ENCODE peak calls at places on chromosomes 4 and X, in eight cellular contexts. X is body of pancreas; P is right cardiac atrium; D is CD8-positive, alpha-beta T cell; T is lower lobe of right lung; G is GM23248; S is trophoblast cell; L is fibroblast of lung. O is an unnamed sample. For H3K4me1, the result is how much of the 10 kb centered on the place peaks cover.

GRCh38 chr4:167842487-167842886 is 249.8 kb upstream of the ANXA10 start:
- DNase-seq in X (no peak), P (no peak), D (no peak), T (no peak), G (no peak), S (no peak), L (no peak), O (no peak)

GRCh38 chr4:15677507-15677988 is 4.1 kb upstream of the FAM200B start:
- DNase-seq in X (peak), P (no peak), D (no peak), T (no peak), G (peak), S (no peak), L (peak), O (no peak)

GRCh38 chrX:119654112-119654531 is 38.8 kb downstream of the SEPTIN6 start:
- DNase-seq in X (peak), P (peak), D (peak), T (no peak), G (peak), S (no peak), L (peak), O (peak)

GRCh38 chr4:150139297-150139696 is 61.1 kb downstream of the DCLK2 start:
- DNase-seq in X (no peak), P (no peak), D (no peak), T (no peak), G (no peak), S (no peak), L (no peak), O (no peak)

GRCh38 chrX:122087353-122087752 is 1039.9 kb downstream of the GLUD2 start:
- DNase-seq in X (no peak), P (no peak), D (no peak), T (no peak), G (no peak), S (no peak), L (no peak), O (no peak)

GRCh38 chr4:127643791-127644190 is 11.0 kb downstream of the INTU start:
- DNase-seq in X (no peak), P (peak), D (no peak), T (no peak), G (no peak), S (no peak), L (no peak), O (no peak)

GRCh38 chr4:47213539-47213938 is 182.2 kb downstream of the GABRB1 start:
- DNase-seq in X (no peak), P (no peak), D (no peak), T (no peak), G (no peak), S (no peak), L (peak), O (no peak)

GRCh38 chr4:61666248-61666647 is 466.1 kb downstream of the ADGRL3 start:
- DNase-seq in X (no peak), P (no peak), D (no peak), T (no peak), G (no peak), S (no peak), L (no peak), O (no peak)

GRCh38 chrX:107562482-107562881 is 65.8 kb upstream of the PRPS1 start:
- DNase-seq in X (no peak), P (no peak), D (no peak), T (no peak), G (peak), S (peak), L (peak), O (no peak)

GRCh38 chrX:9342581-9343051 is 122.2 kb upstream of the TBL1X start:
- DNase-seq in X (peak), P (peak), D (peak), T (peak), G (peak), S (no peak), L (peak), O (peak)

GRCh38 chr4:169756971-169757574 is 671 bp downstream of the HPF1 start:
- DNase-seq in X (no peak), P (no peak), D (no peak), T (no peak), G (peak), S (no peak), L (peak), O (no peak)

GRCh38 chrX:70176938-70177533 is at the start of gene DGAT2L6:
- DNase-seq in X (no peak), P (no peak), D (no peak), T (no peak), G (no peak), S (no peak), L (no peak), O (no peak)

GRCh38 chr4:186981161-186981560 is 257.5 kb upstream of the FAT1 start:
- DNase-seq in X (no peak), P (no peak), D (no peak), T (no peak), G (no peak), S (no peak), L (peak), O (no peak)

GRCh38 chrX:66676413-66676812 is 37.5 kb upstream of the EDA2R start:
- DNase-seq in X (no peak), P (no peak), D (no peak), T (no peak), G (peak), S (no peak), L (no peak), O (no peak)

GRCh38 chr4:76702440-76703122 is 195.4 kb downstream of the SOWAHB start:
- DNase-seq in X (no peak), P (no peak), D (no peak), T (no peak), G (no peak), S (no peak), L (no peak), O (no peak)
- H3K4me1 ChIP-seq in X (under half), P (under half), D (under half), T (under half), G (under half), S (under half), L (under half), O (under half)

DNA sequence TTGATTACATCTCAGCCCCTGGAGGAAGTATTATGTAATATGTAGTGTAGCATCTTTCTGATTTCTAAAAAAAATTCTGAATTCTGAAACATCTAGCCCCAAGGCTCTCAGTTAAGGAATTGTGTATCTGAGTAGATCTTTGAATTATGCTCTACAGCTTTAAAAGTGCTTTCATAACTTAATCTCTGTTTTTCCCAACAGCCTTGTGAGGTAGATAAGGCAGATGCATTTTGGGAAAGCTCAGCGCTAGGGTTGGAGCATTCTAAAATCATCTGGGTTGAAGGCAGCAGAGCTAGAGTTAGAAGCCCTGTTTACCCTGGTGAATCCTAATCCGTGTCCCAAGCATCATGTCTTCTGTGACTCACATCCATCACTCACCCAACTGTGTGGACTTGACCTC is 49.8 kb downstream of the FNIP2 start:
- DNase-seq in X (no peak), P (no peak), D (no peak), T (no peak), G (no peak), S (no peak), L (no peak), O (no peak)
- H3K4me1 ChIP-seq in X (half or more), P (under half), D (under half), T (half or more), G (under half), S (under half), L (under half), O (half or more)

DNA sequence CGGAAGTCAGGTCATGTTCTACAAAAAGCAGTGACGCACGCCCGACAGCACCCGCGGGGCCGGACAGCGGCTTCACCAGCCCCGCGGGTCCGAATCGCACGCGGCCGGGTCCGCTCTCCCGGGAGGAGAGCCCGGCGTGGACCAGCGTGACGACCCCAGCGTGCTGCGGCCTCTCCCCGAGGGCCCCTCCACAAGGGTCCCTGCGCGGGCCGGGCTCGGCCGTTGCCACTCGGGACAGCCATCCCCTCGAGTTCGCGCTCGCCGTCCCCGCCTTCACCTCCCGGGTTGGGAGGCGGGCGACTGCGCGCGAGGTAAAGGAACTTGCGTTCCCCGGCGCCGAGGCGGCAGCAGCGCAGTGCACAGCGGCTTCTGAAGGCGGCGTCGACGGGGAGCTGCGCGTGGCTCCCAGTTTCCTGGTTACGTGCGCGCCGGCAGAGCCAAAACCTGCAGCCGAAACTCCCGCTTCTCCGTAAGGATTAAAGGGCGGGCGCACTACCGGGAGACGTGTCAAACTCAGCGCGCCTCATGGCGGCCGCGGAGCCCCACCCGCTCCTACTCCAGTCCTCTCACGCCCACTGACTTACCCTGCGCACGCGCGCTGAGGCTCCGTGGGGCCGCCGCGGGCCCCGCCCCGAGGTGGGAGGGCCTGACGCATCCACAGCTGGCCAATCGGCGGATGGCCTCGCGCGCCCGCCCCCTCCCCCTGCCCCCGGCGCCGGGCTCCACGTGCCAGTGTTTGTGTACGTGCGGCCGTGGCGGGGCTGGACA is 416 bp upstream of the LRP2BP start:
- DNase-seq in X (peak), P (peak), D (peak), T (peak), G (peak), S (peak), L (peak), O (peak)
- H3K4me1 ChIP-seq in X (under half), P (under half), D (under half), T (under half), G (under half), S (under half), L (under half), O (under half)

GRCh38 chrX:39866229-39866628 is 231.5 kb downstream of the BCOR start:
- DNase-seq in X (no peak), P (no peak), D (no peak), T (no peak), G (no peak), S (no peak), L (no peak), O (no peak)

GRCh38 chrX:39874202-39874816 is 223.4 kb downstream of the BCOR start:
- DNase-seq in X (no peak), P (no peak), D (peak), T (no peak), G (no peak), S (no peak), L (no peak), O (no peak)

GRCh38 chrX:39871648-39872047 is 226.1 kb downstream of the BCOR start:
- DNase-seq in X (no peak), P (no peak), D (no peak), T (no peak), G (no peak), S (no peak), L (no peak), O (no peak)

GRCh38 chrX:39873111-39873510 is 224.6 kb downstream of the BCOR start:
- DNase-seq in X (no peak), P (no peak), D (no peak), T (no peak), G (no peak), S (no peak), L (no peak), O (no peak)

DNA sequence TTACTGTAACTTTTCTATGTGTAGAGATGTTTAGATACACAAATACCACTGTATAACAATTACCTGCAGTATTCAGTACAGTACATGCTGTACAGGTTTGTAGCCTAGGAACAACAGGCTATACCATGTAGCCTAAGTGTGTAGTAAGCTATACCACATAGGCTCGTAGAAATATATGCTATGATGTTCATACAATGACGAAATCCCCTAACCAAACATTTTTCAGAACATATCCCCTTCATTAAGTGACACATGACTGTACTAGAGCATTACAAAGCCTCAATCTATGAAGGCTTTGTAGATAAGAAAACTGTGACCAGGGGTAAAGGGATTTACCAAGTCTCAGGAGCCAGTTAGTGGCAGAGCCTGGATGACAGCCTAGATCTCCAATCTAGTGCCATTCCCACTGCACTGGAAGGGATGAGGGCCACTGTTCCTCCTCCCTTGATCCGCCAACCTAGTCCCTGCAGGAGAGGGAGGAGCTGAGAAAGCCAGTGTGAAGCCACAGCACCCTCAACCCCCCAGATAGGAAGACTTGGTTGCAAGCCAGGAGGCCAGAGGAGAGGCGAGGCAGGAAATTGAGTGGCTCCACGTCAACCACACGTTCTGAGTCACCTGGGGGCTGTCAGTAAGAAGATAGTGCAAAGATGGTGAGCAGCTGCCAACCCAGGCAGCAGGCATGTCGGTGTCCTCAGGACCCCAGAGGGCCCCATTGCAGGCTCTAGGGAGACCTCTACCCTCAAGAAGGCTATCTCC is 227.7 kb downstream of the BCOR start:
- DNase-seq in X (no peak), P (no peak), D (peak), T (no peak), G (peak), S (no peak), L (peak), O (no peak)
- H3K4me1 ChIP-seq in X (under half), P (under half), D (under half), T (under half), G (under half), S (under half), L (under half), O (under half)

GRCh38 chr4:88618782-88619485 is 26.7 kb downstream of the HERC3 start:
- DNase-seq in X (no peak), P (no peak), D (no peak), T (no peak), G (no peak), S (no peak), L (no peak), O (no peak)

GRCh38 chr4:88621763-88622327 is 29.6 kb downstream of the HERC3 start:
- DNase-seq in X (no peak), P (no peak), D (no peak), T (no peak), G (no peak), S (no peak), L (no peak), O (no peak)

GRCh38 chr4:88616275-88616996 is 24.2 kb downstream of the HERC3 start:
- DNase-seq in X (no peak), P (no peak), D (no peak), T (no peak), G (peak), S (peak), L (peak), O (no peak)

GRCh38 chr4:88623097-88623496 is 30.8 kb downstream of the HERC3 start:
- DNase-seq in X (no peak), P (no peak), D (no peak), T (no peak), G (peak), S (peak), L (peak), O (no peak)

DNA sequence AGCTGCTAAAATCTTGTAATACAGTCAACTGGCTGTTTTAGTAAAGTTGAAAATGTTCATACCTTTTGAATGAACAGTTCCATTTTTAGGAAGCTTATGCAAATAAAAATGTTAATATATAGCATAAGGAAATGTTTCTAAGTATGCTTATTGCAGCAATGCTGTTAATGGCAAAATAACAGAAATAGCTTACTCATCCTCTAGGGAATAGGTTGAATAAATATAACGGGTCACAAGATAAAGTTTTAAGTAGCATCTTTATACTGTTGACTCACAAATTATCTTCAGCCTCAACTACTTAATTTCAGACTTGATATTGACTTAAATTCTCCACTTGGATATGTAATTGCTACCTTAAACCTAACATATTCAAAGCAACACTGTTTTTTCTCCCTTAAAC is 27.7 kb downstream of the HERC3 start:
- DNase-seq in X (no peak), P (no peak), D (no peak), T (no peak), G (peak), S (no peak), L (peak), O (no peak)
- H3K4me1 ChIP-seq in X (under half), P (under half), D (under half), T (under half), G (half or more), S (under half), L (under half), O (under half)